ENCODE peak calls at places on chromosomes 2 and 18, in six cellular contexts. P is Peyer's patch, J is fibroblast of lung, R is Caco-2, L is GM12865, D is lower lobe of right lung. W is an unnamed sample.

GRCh38 chr2:138170495-138170894 is 206.2 kb downstream of the HNMT start:
- DNase-seq in P (no peak), J (no peak), R (no peak), L (no peak), D (no peak), W (no peak)

GRCh38 chr2:190723397-190724090 is 74.7 kb downstream of the NAB1 start:
- DNase-seq in P (no peak), J (no peak), R (no peak), L (no peak), D (no peak), W (no peak)

GRCh38 chr2:131413148-131413747 is 49.3 kb upstream of the RAB6D start:
- DNase-seq in P (no peak), J (peak; percentile 76), R (peak; percentile 67), L (peak; percentile 74), D (no peak), W (peak; percentile 47)

GRCh38 chr2:64383016-64383588 is 70.9 kb upstream of the LGALSL start:
- DNase-seq in P (no peak), J (no peak), R (no peak), L (no peak), D (no peak), W (no peak)

GRCh38 chr2:60260646-60261296 is 292.7 kb downstream of the BCL11A start:
- DNase-seq in P (no peak), J (no peak), R (no peak), L (no peak), D (peak; percentile 70), W (no peak)

GRCh38 chr2:28610583-28611201 is 114.8 kb downstream of the PLB1 start:
- DNase-seq in P (peak; percentile 73), J (peak; percentile 86), R (no peak), L (peak; percentile 50), D (no peak), W (peak; percentile 90)

GRCh38 chr2:85583667-85584353 is 421 bp upstream of the VAMP5 start:
- DNase-seq in P (no peak), J (peak; percentile 14), R (no peak), L (peak; percentile 74), D (no peak), W (no peak)

GRCh38 chr2:108620656-108621055 is 86.4 kb downstream of the LIMS1 start:
- DNase-seq in P (no peak), J (no peak), R (no peak), L (no peak), D (no peak), W (no peak)

GRCh38 chr2:1717129-1717528 is 27.2 kb downstream of the PXDN start:
- DNase-seq in P (no peak), J (no peak), R (no peak), L (no peak), D (peak; percentile 38), W (peak; percentile 37)

GRCh38 chr2:203280428-203281064 is 41.7 kb downstream of the CYP20A1 start:
- DNase-seq in P (no peak), J (peak; percentile 19), R (no peak), L (no peak), D (no peak), W (peak; percentile 71)

GRCh38 chr2:142581491-142581890 is 296.0 kb upstream of the KYNU start:
- DNase-seq in P (no peak), J (no peak), R (no peak), L (no peak), D (no peak), W (no peak)

GRCh38 chr2:72982219-72982618 is 64.9 kb downstream of the EMX1 start:
- DNase-seq in P (no peak), J (no peak), R (no peak), L (no peak), D (peak; percentile 22), W (no peak)

DNA sequence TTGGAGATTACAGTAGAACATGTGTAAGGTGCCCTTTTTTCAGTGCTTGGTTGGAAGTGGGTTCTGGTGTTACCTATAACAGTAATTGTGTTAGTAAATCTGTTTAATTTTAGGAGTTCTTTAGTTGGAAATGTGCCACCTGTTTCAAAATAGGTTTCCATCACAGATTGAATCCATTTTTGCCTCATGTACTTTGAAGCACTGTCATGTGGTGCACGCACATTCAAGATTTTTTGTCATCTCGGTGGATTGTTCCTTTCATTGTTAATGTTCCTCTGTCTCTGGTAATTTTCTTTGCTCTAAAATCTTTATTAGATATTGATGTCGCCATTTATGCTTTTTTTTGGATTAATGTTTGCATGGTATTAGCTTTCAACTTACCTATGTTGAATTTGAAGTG is 1.3 kb downstream of the ATP9B start:
- DNase-seq in P (no peak), J (peak; percentile 9), R (no peak), L (no peak), D (no peak), W (no peak)
- H3K4me3 ChIP-seq in P (peak overlapping the region; percentile 85), J (peak overlapping the region; percentile 91), R (peak overlapping the region; percentile 63), L (peak overlapping the region; percentile 79), D (peak overlapping the region; percentile 98), W (peak overlapping the region; percentile 91)

GRCh38 chr18:63405986-63406385 is 16.3 kb downstream of the VPS4B start:
- DNase-seq in P (no peak), J (no peak), R (no peak), L (no peak), D (no peak), W (no peak)
- TF ChIP-seq CTCF in P (no peak), J (no peak), R (no peak), L (no peak), D (no peak), W (no peak)

GRCh38 chr2:241379481-241380480 is 23.7 kb downstream of the FARP2 start:
- DNase-seq in P (no peak), J (peak; percentile 42), R (no peak), L (no peak), D (no peak), W (no peak)
- H3K4me3 ChIP-seq in P (no peak overlapping the region), J (no peak overlapping the region), R (no peak overlapping the region), L (no peak overlapping the region), D (no peak overlapping the region), W (no peak overlapping the region)

GRCh38 chr2:234669001-234669400 is 172.1 kb upstream of the ARL4C start:
- DNase-seq in P (no peak), J (no peak), R (no peak), L (no peak), D (no peak), W (no peak)

GRCh38 chr2:234670804-234671203 is 173.9 kb upstream of the ARL4C start:
- DNase-seq in P (no peak), J (no peak), R (no peak), L (no peak), D (no peak), W (no peak)

GRCh38 chr2:234670052-234670451 is 173.2 kb upstream of the ARL4C start:
- DNase-seq in P (no peak), J (peak; percentile 57), R (no peak), L (no peak), D (no peak), W (no peak)

GRCh38 chr2:234671231-234671630 is 174.3 kb upstream of the ARL4C start:
- DNase-seq in P (no peak), J (no peak), R (no peak), L (no peak), D (no peak), W (no peak)

GRCh38 chr2:234669611-234670010 is 172.7 kb upstream of the ARL4C start:
- DNase-seq in P (no peak), J (no peak), R (no peak), L (no peak), D (no peak), W (no peak)
- TF ChIP-seq CTCF in P (no peak), J (no peak), R (no peak), L (no peak), D (no peak), W (peak; percentile 13)

DNA sequence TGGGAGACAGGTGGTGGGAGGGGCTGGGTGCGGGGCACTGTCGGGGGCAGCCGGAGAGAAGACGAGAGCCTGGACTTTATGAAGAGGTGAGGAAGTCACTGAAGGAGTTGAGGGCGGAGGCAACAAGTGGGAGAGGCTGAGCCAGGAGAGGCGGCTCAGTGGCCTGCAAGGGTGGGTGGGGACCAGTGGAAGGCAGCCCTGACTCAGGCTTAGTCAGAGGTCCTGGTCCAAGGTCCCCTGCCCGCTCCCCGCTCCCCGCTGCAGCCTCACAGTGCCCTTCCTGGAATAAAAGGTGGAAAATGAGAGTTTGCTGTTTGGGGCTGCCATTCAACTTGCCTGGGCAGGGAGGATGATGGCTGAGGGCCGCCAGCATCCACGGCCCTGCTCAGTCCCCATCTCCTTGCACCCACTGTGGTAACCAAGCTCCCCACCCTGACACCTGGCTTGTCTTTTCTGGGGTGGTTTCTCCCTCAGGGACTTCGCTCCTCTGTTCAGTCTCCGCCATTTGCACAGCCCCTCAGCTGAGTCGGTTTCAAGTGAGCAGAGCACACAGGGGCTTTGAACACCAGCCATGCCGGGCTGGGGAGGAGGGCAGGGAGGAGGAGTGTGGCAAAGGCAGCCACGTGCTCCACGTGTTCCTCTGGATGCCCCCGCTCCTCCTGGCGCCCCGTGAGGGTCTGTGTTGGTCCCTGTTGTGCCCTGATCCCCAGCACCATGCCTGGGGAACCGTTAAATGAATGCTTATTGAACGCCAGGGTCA is 13.7 kb upstream of the RALB start:
- DNase-seq in P (peak; percentile 91), J (peak; percentile 84), R (peak; percentile 59), L (no peak), D (no peak), W (no peak)
- H3K4me3 ChIP-seq in P (peak overlapping the region; percentile 31), J (no peak overlapping the region), R (no peak overlapping the region), L (no peak overlapping the region), D (no peak overlapping the region), W (no peak overlapping the region)

DNA sequence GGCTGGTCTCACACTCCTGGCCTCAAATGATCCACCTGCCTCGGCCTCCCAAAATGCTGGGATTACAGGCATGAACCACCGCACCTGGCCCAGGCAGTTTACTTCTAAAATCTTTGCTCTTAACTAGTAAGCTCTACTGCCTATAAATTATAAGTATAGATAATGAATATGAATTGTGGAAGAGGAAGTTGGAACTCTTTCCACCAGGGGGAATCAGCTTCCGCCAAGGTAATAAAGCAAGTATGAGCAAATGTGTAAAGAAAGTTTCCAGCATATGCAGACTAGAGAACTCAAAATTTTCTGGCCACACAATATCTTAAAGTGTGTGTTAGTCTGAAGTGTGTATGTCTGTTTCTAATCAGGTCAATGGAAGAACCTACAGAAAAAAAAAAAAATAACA is 68.0 kb downstream of the RMDN2 start:
- DNase-seq in P (no peak), J (peak; percentile 34), R (no peak), L (no peak), D (no peak), W (no peak)
- TF ChIP-seq CTCF in P (no peak), J (no peak), R (peak; percentile 10), L (no peak), D (no peak), W (peak; percentile 33)

GRCh38 chr2:74496997-74497776 is 2.2 kb downstream of the LBX2 start:
- DNase-seq in P (no peak), J (no peak), R (no peak), L (no peak), D (peak; percentile 35), W (no peak)

GRCh38 chr2:74499269-74499939 is at the start of gene LBX2:
- DNase-seq in P (peak; percentile 63), J (no peak), R (peak; percentile 70), L (no peak), D (peak; percentile 50), W (no peak)

GRCh38 chr2:74499940-74500577 is 656 bp upstream of the LBX2 start:
- DNase-seq in P (no peak), J (no peak), R (no peak), L (no peak), D (peak; percentile 22), W (no peak)

GRCh38 chr2:74498500-74499268 is 719 bp downstream of the LBX2 start:
- DNase-seq in P (peak; percentile 55), J (no peak), R (peak; percentile 40), L (peak; percentile 46), D (peak; percentile 50), W (no peak)

GRCh38 chr2:74497777-74498499 is 1.5 kb downstream of the LBX2 start:
- DNase-seq in P (peak; percentile 68), J (no peak), R (peak; percentile 46), L (peak; percentile 52), D (peak; percentile 59), W (no peak)
- H3K4me3 ChIP-seq in P (peak overlapping the region; percentile 50), J (peak overlapping the region; percentile 58), R (peak overlapping the region; percentile 65), L (peak overlapping the region; percentile 43), D (peak overlapping the region; percentile 47), W (peak overlapping the region; percentile 19)